ENCODE peak calls at places on chromosome 2, in five cellular contexts. M is germinal center; K is cardiac septum; T is activated naive CD8-positive, alpha-beta T cell treated with anti-CD3 and anti-CD28 coated beads, Interleukin-2, amount 50 U/mL, for 24 hours; H is lung microvascular endothelial cell. G is an unnamed sample.

GRCh38 chr2:21395366-21395765 is 271.6 kb downstream of the TDRD15 start:
- DNase-seq in M (no peak), K (no peak), T (no peak), H (no peak), G (no peak)

GRCh38 chr2:138212434-138212833 is 248.2 kb downstream of the HNMT start:
- DNase-seq in M (no peak), K (no peak), T (no peak), H (no peak), G (no peak)

GRCh38 chr2:206482123-206482522 is 38.8 kb downstream of the ADAM23 start:
- DNase-seq in M (no peak), K (no peak), T (no peak), H (no peak), G (no peak)

GRCh38 chr2:23594079-23594494 is 209.1 kb downstream of the KLHL29 start:
- DNase-seq in M (no peak), K (peak), T (no peak), H (no peak), G (no peak)

GRCh38 chr2:127100261-127101047 is 6.5 kb downstream of the BIN1 start:
- DNase-seq in M (no peak), K (no peak), T (no peak), H (no peak), G (no peak)

GRCh38 chr2:20224716-20225293 is at the start of gene SDC1:
- DNase-seq in M (peak), K (peak), T (no peak), H (peak), G (no peak)

GRCh38 chr2:11292464-11293255 is 51.8 kb downstream of the ROCK2 start:
- DNase-seq in M (no peak), K (no peak), T (no peak), H (peak), G (no peak)

GRCh38 chr2:72696559-72696958 is 129.3 kb downstream of the EXOC6B start:
- DNase-seq in M (no peak), K (no peak), T (no peak), H (no peak), G (no peak)

GRCh38 chr2:104976603-104977120 is 61.2 kb upstream of the MRPS9 start:
- DNase-seq in M (peak), K (no peak), T (peak), H (no peak), G (peak)

GRCh38 chr2:239198221-239198620 is 202.6 kb downstream of the HDAC4 start:
- DNase-seq in M (no peak), K (peak), T (no peak), H (no peak), G (no peak)

GRCh38 chr2:31032475-31032874 is 105.8 kb downstream of the GALNT14 start:
- DNase-seq in M (no peak), K (peak), T (no peak), H (no peak), G (no peak)

GRCh38 chr2:137178955-137179377 is 413.6 kb downstream of the THSD7B start:
- DNase-seq in M (no peak), K (no peak), T (no peak), H (no peak), G (no peak)